ENCODE peak calls at places on chromosomes 6 and 20, in seven cellular contexts. H is IMR-90, X is mesendoderm, T is mesenchymal stem cell, S is H9, P is neuronal stem cell, K is trophoblast cell. N is an unnamed sample.

GRCh38 chr20:52760791-52761190 is 211.4 kb upstream of the TSHZ2 start:
- DNase-seq in H (no peak), X (peak), T (no peak), S (peak), P (no peak), K (no peak), N (no peak)

GRCh38 chr6:39256294-39256693 is 27.0 kb upstream of the KCNK5 start:
- DNase-seq in H (no peak), X (peak), T (no peak), S (peak), P (no peak), K (no peak), N (peak)

GRCh38 chr20:61756446-61756845 is 309.2 kb downstream of the TAF4 start:
- DNase-seq in H (no peak), X (peak), T (no peak), S (no peak), P (no peak), K (no peak), N (no peak)

GRCh38 chr6:16760536-16761468 is at the start of gene ATXN1:
- DNase-seq in H (peak), X (peak), T (peak), S (peak), P (peak), K (peak), N (peak)

GRCh38 chr20:36248836-36249235 is 12.6 kb downstream of the AAR2 start:
- DNase-seq in H (no peak), X (no peak), T (no peak), S (no peak), P (no peak), K (no peak), N (no peak)

GRCh38 chr6:43292763-43293318 is 5.2 kb upstream of the SLC22A7 start:
- DNase-seq in H (no peak), X (no peak), T (no peak), S (no peak), P (no peak), K (no peak), N (no peak)

GRCh38 chr20:46350201-46350985 is 42.1 kb upstream of the CDH22 start:
- DNase-seq in H (peak), X (peak), T (peak), S (peak), P (peak), K (no peak), N (no peak)

GRCh38 chr20:45781391-45781931 is 10.2 kb downstream of the WFDC3 start:
- DNase-seq in H (peak), X (no peak), T (peak), S (no peak), P (no peak), K (no peak), N (no peak)

GRCh38 chr6:156876302-156876701 is 99.1 kb downstream of the ARID1B start:
- DNase-seq in H (no peak), X (peak), T (no peak), S (peak), P (no peak), K (peak), N (peak)

GRCh38 chr6:139820191-139820590 is 445.7 kb upstream of the CITED2 start:
- DNase-seq in H (peak), X (no peak), T (peak), S (no peak), P (no peak), K (no peak), N (no peak)

GRCh38 chr6:80988892-80989291 is 763.6 kb downstream of the TENT5A start:
- DNase-seq in H (no peak), X (no peak), T (no peak), S (no peak), P (no peak), K (no peak), N (no peak)

GRCh38 chr6:62523630-62524029 is 237.6 kb upstream of the KHDRBS2 start:
- DNase-seq in H (no peak), X (peak), T (no peak), S (no peak), P (no peak), K (no peak), N (no peak)

GRCh38 chr6:27863962-27864905 is 48.0 kb downstream of the OR2B2 start:
- DNase-seq in H (peak), X (peak), T (no peak), S (no peak), P (no peak), K (peak), N (no peak)

GRCh38 chr6:82362868-82363267 is 749 bp upstream of the TPBG start:
- DNase-seq in H (peak), X (peak), T (no peak), S (peak), P (peak), K (no peak), N (no peak)

GRCh38 chr20:43658723-43659419 is 8.0 kb upstream of the MYBL2 start:
- DNase-seq in H (no peak), X (no peak), T (no peak), S (no peak), P (no peak), K (no peak), N (no peak)

GRCh38 chr6:157060440-157060949 is 262.8 kb downstream of the TMEM242 start:
- DNase-seq in H (no peak), X (no peak), T (no peak), S (no peak), P (no peak), K (no peak), N (no peak)

GRCh38 chr20:38032585-38033329 is 499 bp downstream of the TTI1 start:
- DNase-seq in H (no peak), X (no peak), T (no peak), S (no peak), P (no peak), K (no peak), N (no peak)

GRCh38 chr20:16801919-16802651 is 53.9 kb downstream of the OTOR start:
- DNase-seq in H (peak), X (peak), T (peak), S (peak), P (peak), K (peak), N (peak)

GRCh38 chr6:154247119-154247814 is 109.3 kb downstream of the IPCEF1 start:
- DNase-seq in H (no peak), X (peak), T (no peak), S (no peak), P (peak), K (no peak), N (no peak)

GRCh38 chr6:22056398-22056797 is 240.4 kb downstream of the PRL start:
- DNase-seq in H (no peak), X (no peak), T (no peak), S (no peak), P (no peak), K (no peak), N (no peak)

DNA sequence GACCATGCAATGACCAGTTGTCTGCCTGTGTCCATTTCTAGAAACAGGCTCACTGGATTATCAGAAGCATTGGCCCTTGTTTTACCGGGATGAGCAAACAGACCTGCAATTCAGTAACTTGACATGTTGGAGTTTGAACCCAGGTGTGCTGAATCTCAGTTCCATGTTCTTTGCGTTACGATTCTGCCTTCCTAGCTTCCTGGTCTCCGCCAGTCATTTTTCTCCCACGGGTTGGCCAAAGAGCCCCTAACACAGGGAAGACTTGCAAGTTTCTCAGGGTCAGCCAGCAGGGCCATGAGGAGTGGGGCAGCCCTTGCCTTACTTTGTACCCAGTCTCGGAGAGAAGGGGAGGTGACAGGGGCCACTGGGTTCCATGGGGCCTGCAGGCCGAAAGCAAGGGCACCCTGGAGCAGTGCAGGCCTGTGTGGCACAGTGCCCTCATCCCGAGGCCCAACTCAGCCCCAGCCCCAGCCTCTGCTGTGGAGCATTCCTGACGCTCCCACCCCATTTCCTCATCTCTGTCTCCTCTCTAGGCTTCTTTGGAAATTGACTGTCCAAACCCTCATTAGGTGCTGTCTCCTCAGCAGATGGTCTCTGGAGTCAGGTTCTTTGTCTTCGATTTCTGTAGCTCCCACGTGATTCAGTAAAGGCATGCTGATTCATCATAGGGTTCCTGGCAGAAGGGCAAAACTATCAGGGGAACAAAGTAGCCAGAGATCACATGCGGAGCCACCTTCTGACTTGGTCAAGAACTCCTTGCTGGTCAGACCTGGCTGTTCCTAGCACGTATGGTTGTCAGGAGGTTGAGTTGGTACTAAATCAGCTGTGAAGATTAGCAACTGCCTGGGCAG is 23.6 kb downstream of the CDS2 start:
- DNase-seq in H (peak), X (peak), T (no peak), S (no peak), P (no peak), K (no peak), N (no peak)
- H2BK5ac ChIP-seq in H (peak), X (no peak), T (no peak), S (no peak), P (no peak), K (no peak), N (peak)

DNA sequence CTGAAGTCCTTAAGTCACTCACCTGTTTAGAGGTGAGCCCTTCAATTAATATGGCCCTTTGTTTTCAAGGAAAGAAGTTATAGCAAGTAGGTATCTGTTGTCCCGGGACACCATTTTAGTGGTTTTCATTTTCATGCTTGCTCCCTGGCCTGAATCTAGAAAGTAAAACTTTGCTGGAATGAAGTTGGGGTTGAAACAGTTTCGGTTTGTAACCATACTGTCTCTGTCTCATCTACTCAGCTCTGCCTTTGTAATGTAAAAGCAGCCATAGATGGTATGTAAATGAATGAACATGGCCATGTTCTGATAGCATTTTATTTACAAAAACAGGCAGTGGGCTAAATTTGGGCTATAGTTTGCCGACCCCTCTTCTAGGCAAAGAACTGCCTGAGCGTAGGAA is 64.9 kb upstream of the GNRH2 start:
- DNase-seq in H (no peak), X (no peak), T (no peak), S (no peak), P (no peak), K (no peak), N (no peak)
- H2BK5ac ChIP-seq in H (no peak), X (no peak), T (no peak), S (no peak), P (no peak), K (no peak), N (no peak)

DNA sequence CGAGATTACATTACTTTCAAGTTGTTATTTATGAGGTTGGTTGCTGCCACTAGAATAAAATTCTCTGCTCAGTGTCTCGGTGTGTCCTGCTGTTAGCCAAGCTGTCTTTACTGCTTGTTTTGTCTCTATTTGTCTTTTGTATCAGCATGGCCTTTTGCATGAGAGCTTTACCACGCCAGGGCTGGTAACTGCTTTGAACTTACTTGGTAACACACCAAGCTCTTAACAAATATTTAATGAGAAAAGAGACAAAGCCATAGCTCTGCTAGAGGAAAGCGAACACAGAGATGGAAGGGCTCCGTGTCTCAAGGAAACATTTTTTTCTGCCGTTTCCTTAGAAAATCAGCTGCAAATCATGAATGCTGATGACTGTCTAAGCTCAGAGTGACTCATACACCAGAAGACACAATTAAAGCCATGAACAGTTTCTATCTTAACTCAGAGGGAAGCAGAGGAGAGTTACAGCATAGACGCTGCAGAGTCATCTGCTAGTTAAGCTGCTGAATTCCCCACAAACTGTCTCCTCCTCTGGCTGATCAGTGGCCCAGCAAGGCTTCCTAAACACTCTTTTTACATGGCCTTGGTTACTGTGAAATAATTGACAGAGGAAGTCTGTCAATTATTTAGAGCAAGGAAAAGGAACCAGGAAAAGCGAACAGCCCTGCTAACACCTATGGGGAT is 44.8 kb downstream of the AGPAT4 start:
- DNase-seq in H (peak), X (peak), T (peak), S (no peak), P (peak), K (peak), N (no peak)
- H2BK5ac ChIP-seq in H (peak), X (no peak), T (no peak), S (no peak), P (no peak), K (no peak), N (no peak)

GRCh38 chr20:59318201-59318790 is 17.9 kb downstream of the EDN3 start:
- DNase-seq in H (no peak), X (no peak), T (no peak), S (no peak), P (no peak), K (no peak), N (no peak)

GRCh38 chr20:59314872-59315500 is 14.6 kb downstream of the EDN3 start:
- DNase-seq in H (no peak), X (no peak), T (no peak), S (no peak), P (no peak), K (no peak), N (no peak)

GRCh38 chr20:59318803-59319202 is 18.4 kb downstream of the EDN3 start:
- DNase-seq in H (no peak), X (no peak), T (no peak), S (no peak), P (no peak), K (no peak), N (no peak)

GRCh38 chr20:59316911-59317310 is 16.5 kb downstream of the EDN3 start:
- DNase-seq in H (no peak), X (no peak), T (no peak), S (no peak), P (no peak), K (no peak), N (no peak)

GRCh38 chr20:59317332-59317731 is 16.9 kb downstream of the EDN3 start:
- DNase-seq in H (no peak), X (no peak), T (no peak), S (no peak), P (no peak), K (no peak), N (no peak)
- H2BK5ac ChIP-seq in H (no peak), X (no peak), T (no peak), S (no peak), P (no peak), K (no peak), N (no peak)

GRCh38 chr20:34843421-34843820 is 18.0 kb upstream of the NCOA6 start:
- DNase-seq in H (no peak), X (no peak), T (no peak), S (no peak), P (no peak), K (no peak), N (no peak)
- H2BK5ac ChIP-seq in H (no peak), X (no peak), T (no peak), S (no peak), P (no peak), K (no peak), N (no peak)